ENCODE peak calls at places on chromosomes 1 and 21, in six cellular contexts. One of them, this sample, is unnamed. For H3K4me1, the result is how much of the 10 kb centered on the place peaks cover.

GRCh38 chr1:209870151-209870831 is 42.5 kb downstream of the UTP25 start:
- DNase-seq in stomach: no peak
- DNase-seq in psoas muscle: no peak
- DNase-seq in HCT116: no peak
- DNase-seq in fibroblast of lung: peak
- DNase-seq in esophagus squamous epithelium: no peak
- DNase-seq in this sample: no peak

GRCh38 chr21:44506279-44507255 is 33.4 kb downstream of the KRTAP10-1 start:
- DNase-seq in stomach: no peak
- DNase-seq in psoas muscle: no peak
- DNase-seq in HCT116: no peak
- DNase-seq in fibroblast of lung: no peak
- DNase-seq in esophagus squamous epithelium: no peak
- DNase-seq in this sample: no peak

GRCh38 chr1:29575277-29575676 is 339.0 kb downstream of the PTPRU start:
- DNase-seq in stomach: no peak
- DNase-seq in psoas muscle: peak
- DNase-seq in HCT116: no peak
- DNase-seq in fibroblast of lung: no peak
- DNase-seq in esophagus squamous epithelium: no peak
- DNase-seq in this sample: peak

GRCh38 chr1:181726608-181727007 is 243.3 kb downstream of the CACNA1E start:
- DNase-seq in stomach: no peak
- DNase-seq in psoas muscle: no peak
- DNase-seq in HCT116: no peak
- DNase-seq in fibroblast of lung: no peak
- DNase-seq in esophagus squamous epithelium: no peak
- DNase-seq in this sample: no peak

GRCh38 chr21:16310191-16310590 is 580.4 kb downstream of the USP25 start:
- DNase-seq in stomach: no peak
- DNase-seq in psoas muscle: no peak
- DNase-seq in HCT116: no peak
- DNase-seq in fibroblast of lung: peak
- DNase-seq in esophagus squamous epithelium: no peak
- DNase-seq in this sample: no peak

GRCh38 chr1:35085421-35085820 is 6.2 kb downstream of the ZMYM1 start:
- DNase-seq in stomach: no peak
- DNase-seq in psoas muscle: no peak
- DNase-seq in HCT116: no peak
- DNase-seq in fibroblast of lung: peak
- DNase-seq in esophagus squamous epithelium: no peak
- DNase-seq in this sample: no peak

GRCh38 chr1:119675349-119676343 is 27.6 kb upstream of the ZNF697 start:
- DNase-seq in stomach: peak
- DNase-seq in psoas muscle: peak
- DNase-seq in HCT116: peak
- DNase-seq in fibroblast of lung: peak
- DNase-seq in esophagus squamous epithelium: no peak
- DNase-seq in this sample: peak

GRCh38 chr1:201499795-201500669 is 6.9 kb downstream of the CSRP1 start:
- DNase-seq in stomach: no peak
- DNase-seq in psoas muscle: no peak
- DNase-seq in HCT116: no peak
- DNase-seq in fibroblast of lung: no peak
- DNase-seq in esophagus squamous epithelium: no peak
- DNase-seq in this sample: peak

GRCh38 chr1:152801333-152801732 is 4.8 kb downstream of the LCE1D start:
- DNase-seq in stomach: no peak
- DNase-seq in psoas muscle: no peak
- DNase-seq in HCT116: no peak
- DNase-seq in fibroblast of lung: no peak
- DNase-seq in esophagus squamous epithelium: no peak
- DNase-seq in this sample: no peak

GRCh38 chr1:65420590-65421340 is at the start of the genes LEPR and LEPROT:
- DNase-seq in stomach: no peak
- DNase-seq in psoas muscle: no peak
- DNase-seq in HCT116: no peak
- DNase-seq in fibroblast of lung: no peak
- DNase-seq in esophagus squamous epithelium: no peak
- DNase-seq in this sample: no peak

GRCh38 chr21:31720739-31721138 is 11.2 kb downstream of the SCAF4 start:
- DNase-seq in stomach: no peak
- DNase-seq in psoas muscle: no peak
- DNase-seq in HCT116: no peak
- DNase-seq in fibroblast of lung: no peak
- DNase-seq in esophagus squamous epithelium: no peak
- DNase-seq in this sample: no peak

GRCh38 chr21:31725202-31725840 is 6.6 kb downstream of the SCAF4 start:
- DNase-seq in stomach: no peak
- DNase-seq in psoas muscle: no peak
- DNase-seq in HCT116: no peak
- DNase-seq in fibroblast of lung: no peak
- DNase-seq in esophagus squamous epithelium: no peak
- DNase-seq in this sample: no peak

GRCh38 chr21:31724552-31724951 is 7.4 kb downstream of the SCAF4 start:
- DNase-seq in stomach: no peak
- DNase-seq in psoas muscle: no peak
- DNase-seq in HCT116: no peak
- DNase-seq in fibroblast of lung: no peak
- DNase-seq in esophagus squamous epithelium: no peak
- DNase-seq in this sample: no peak

GRCh38 chr21:31720330-31720729 is 11.6 kb downstream of the SCAF4 start:
- DNase-seq in stomach: no peak
- DNase-seq in psoas muscle: no peak
- DNase-seq in HCT116: no peak
- DNase-seq in fibroblast of lung: no peak
- DNase-seq in esophagus squamous epithelium: no peak
- DNase-seq in this sample: no peak

DNA sequence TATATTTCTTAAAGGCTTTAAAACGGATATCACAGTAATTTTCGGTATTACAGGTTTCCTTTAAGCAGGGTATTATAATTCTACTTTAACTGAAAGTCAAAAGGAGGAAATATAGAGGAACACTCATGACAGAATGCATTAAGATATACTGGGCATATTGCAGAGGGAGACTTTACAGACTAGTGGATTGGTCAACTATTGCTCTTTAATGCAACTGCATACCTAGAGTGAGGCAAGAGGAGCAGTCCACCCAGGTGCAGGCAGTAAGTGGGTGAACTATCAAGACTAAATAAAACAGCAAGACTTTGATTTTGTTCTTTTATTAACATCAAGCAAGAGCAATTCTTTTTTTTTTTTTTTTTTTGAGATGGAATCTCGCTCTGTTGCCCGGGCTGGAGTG is 10.5 kb downstream of the SCAF4 start:
- DNase-seq in stomach: no peak
- DNase-seq in psoas muscle: no peak
- DNase-seq in HCT116: no peak
- DNase-seq in fibroblast of lung: no peak
- DNase-seq in esophagus squamous epithelium: no peak
- DNase-seq in this sample: no peak
- H3K4me1 ChIP-seq in stomach: half or more
- H3K4me1 ChIP-seq in psoas muscle: under half
- H3K4me1 ChIP-seq in HCT116: under half
- H3K4me1 ChIP-seq in fibroblast of lung: under half
- H3K4me1 ChIP-seq in esophagus squamous epithelium: under half
- H3K4me1 ChIP-seq in this sample: under half

GRCh38 chr1:92972413-92973129 is 11.3 kb upstream of the DIPK1A start:
- DNase-seq in stomach: no peak
- DNase-seq in psoas muscle: no peak
- DNase-seq in HCT116: no peak
- DNase-seq in fibroblast of lung: no peak
- DNase-seq in esophagus squamous epithelium: no peak
- DNase-seq in this sample: no peak

GRCh38 chr1:92973203-92973907 is 12.1 kb upstream of the DIPK1A start:
- DNase-seq in stomach: no peak
- DNase-seq in psoas muscle: no peak
- DNase-seq in HCT116: no peak
- DNase-seq in fibroblast of lung: no peak
- DNase-seq in esophagus squamous epithelium: no peak
- DNase-seq in this sample: no peak

GRCh38 chr1:92968138-92969032 is 7.1 kb upstream of the DIPK1A start:
- DNase-seq in stomach: no peak
- DNase-seq in psoas muscle: no peak
- DNase-seq in HCT116: peak
- DNase-seq in fibroblast of lung: no peak
- DNase-seq in esophagus squamous epithelium: no peak
- DNase-seq in this sample: no peak

GRCh38 chr1:92969517-92969916 is 8.3 kb upstream of the DIPK1A start:
- DNase-seq in stomach: no peak
- DNase-seq in psoas muscle: no peak
- DNase-seq in HCT116: no peak
- DNase-seq in fibroblast of lung: no peak
- DNase-seq in esophagus squamous epithelium: no peak
- DNase-seq in this sample: no peak

DNA sequence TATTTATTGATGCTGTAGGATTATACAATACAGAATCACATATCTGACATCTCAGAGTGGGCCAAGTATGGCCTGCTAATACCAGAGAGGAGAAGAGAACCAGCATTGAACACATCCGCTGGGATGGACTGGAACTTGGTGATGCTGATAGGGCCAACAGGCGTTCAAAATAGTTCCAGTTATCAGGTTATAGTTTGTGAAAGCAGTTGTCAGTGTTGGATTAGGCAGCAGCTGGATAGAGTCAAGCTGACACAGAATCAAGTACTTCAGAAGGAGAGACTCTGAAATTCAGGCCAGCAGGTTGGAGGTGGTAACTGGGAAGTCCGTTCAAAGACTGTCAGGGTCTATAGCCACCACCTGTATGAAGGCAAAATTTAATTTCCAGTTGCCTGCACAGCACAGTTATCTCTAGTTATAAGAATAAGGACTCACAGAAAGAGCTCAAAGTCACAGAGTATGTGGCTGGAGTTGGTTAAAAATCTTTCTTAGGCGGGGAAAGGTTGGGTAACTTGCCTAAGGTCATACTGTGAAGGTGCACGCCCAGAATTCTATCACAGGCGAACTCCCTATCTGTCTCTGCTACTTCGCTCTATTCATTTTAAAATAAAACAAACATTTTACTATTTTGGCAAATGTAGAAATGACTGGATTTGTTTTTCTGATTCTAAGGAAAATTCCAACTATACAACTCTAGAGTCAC is 9.9 kb upstream of the DIPK1A start:
- DNase-seq in stomach: no peak
- DNase-seq in psoas muscle: no peak
- DNase-seq in HCT116: no peak
- DNase-seq in fibroblast of lung: no peak
- DNase-seq in esophagus squamous epithelium: no peak
- DNase-seq in this sample: no peak
- H3K4me1 ChIP-seq in stomach: under half
- H3K4me1 ChIP-seq in psoas muscle: under half
- H3K4me1 ChIP-seq in HCT116: under half
- H3K4me1 ChIP-seq in fibroblast of lung: under half
- H3K4me1 ChIP-seq in esophagus squamous epithelium: under half
- H3K4me1 ChIP-seq in this sample: under half

DNA sequence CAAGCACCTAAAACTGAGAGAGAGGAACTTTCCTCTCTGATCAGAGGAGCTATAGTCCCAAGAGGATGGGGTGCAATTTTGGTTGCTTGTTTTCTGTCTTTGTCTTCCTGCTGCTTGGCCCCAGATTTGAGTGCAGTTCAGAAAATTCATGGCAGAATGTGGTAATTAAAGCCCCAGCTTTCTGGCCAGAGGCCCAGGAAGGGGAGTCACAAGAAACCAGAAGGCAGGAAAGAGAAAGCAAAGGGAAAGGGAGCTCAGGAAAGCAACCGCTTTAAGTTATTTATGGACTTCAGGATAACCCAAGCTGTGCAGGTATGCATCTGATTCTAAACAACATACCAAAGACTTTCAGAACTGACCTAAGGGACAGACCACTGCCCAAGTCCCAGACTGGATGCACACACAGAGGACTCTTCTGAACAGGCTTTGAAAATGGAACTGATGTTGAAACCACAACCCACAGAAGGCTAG is 88.8 kb downstream of the ST3GAL3 start:
- DNase-seq in stomach: no peak
- DNase-seq in psoas muscle: no peak
- DNase-seq in HCT116: no peak
- DNase-seq in fibroblast of lung: peak
- DNase-seq in esophagus squamous epithelium: no peak
- DNase-seq in this sample: no peak
- H3K4me1 ChIP-seq in stomach: under half
- H3K4me1 ChIP-seq in psoas muscle: under half
- H3K4me1 ChIP-seq in HCT116: under half
- H3K4me1 ChIP-seq in fibroblast of lung: under half
- H3K4me1 ChIP-seq in esophagus squamous epithelium: under half
- H3K4me1 ChIP-seq in this sample: under half

DNA sequence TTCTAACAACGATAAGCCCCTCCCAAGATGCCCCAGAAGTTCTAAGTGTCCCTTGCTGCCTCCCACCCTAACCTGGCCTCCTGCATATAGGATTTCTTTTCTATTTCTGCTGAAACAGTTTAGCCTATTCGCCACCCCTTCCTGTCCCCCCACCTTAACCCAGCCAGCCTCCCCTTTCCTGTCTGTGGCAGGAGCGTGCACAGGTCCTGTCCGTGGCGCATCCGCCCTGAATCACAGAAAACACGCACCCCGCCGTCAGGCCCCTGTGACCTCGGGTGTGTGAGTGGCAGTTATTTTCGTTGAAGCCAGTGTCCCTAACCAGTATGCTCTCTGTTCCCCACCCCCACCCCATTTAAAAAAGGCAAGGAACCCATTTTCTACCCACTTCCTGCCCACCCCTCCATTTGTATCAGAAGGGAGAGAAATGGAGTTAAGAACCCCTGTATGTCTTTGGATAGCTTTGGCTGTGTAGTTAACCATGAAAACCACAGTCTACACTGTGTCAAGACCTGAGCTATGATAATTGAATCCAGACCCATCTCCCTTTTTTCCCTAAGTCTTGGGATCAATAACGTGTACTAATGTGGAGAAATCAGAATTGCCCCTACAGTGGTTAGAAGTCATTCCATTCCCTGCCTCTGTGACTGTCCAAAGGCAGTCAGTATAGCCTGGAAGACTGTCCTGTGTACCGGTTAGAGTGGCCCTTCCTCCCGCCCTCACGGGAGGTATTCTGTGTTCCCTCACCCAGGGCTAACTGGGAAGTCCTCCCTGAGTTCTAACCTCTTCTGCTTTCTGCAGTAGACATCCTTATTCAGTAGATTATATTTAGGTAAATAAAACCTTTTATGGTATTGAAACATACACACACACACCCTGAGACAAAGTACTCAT is 1.8 kb downstream of the PLEKHO1 start:
- DNase-seq in stomach: peak
- DNase-seq in psoas muscle: peak
- DNase-seq in HCT116: no peak
- DNase-seq in fibroblast of lung: no peak
- DNase-seq in esophagus squamous epithelium: no peak
- DNase-seq in this sample: no peak
- H3K4me1 ChIP-seq in stomach: half or more
- H3K4me1 ChIP-seq in psoas muscle: under half
- H3K4me1 ChIP-seq in HCT116: under half
- H3K4me1 ChIP-seq in fibroblast of lung: under half
- H3K4me1 ChIP-seq in esophagus squamous epithelium: under half
- H3K4me1 ChIP-seq in this sample: under half

GRCh38 chr1:12618661-12619395 is 818 bp upstream of the DHRS3 start:
- DNase-seq in stomach: peak
- DNase-seq in psoas muscle: peak
- DNase-seq in HCT116: peak
- DNase-seq in fibroblast of lung: peak
- DNase-seq in esophagus squamous epithelium: no peak
- DNase-seq in this sample: peak
- H3K4me1 ChIP-seq in stomach: half or more
- H3K4me1 ChIP-seq in psoas muscle: under half
- H3K4me1 ChIP-seq in HCT116: under half
- H3K4me1 ChIP-seq in fibroblast of lung: under half
- H3K4me1 ChIP-seq in esophagus squamous epithelium: under half
- H3K4me1 ChIP-seq in this sample: under half